ENCODE peak calls at places on chromosomes 11 and 22, in nine cellular contexts. One of them, this sample, is unnamed. For H3K27me3, the result is how much of the 10 kb centered on the place peaks cover.

GRCh38 chr11:119806064-119806915 is 77.3 kb upstream of the NECTIN1 start:
- DNase-seq in ovary: no peak
- DNase-seq in heart right ventricle: peak
- DNase-seq in spleen: peak
- DNase-seq in thoracic aorta: no peak
- DNase-seq in upper lobe of right lung: no peak
- DNase-seq in heart left ventricle: peak
- DNase-seq in HCT116: no peak
- DNase-seq in body of pancreas: no peak
- DNase-seq in this sample: no peak

GRCh38 chr11:125423247-125423849 is 72.7 kb downstream of the FEZ1 start:
- DNase-seq in ovary: no peak
- DNase-seq in heart right ventricle: no peak
- DNase-seq in spleen: peak
- DNase-seq in thoracic aorta: no peak
- DNase-seq in upper lobe of right lung: no peak
- DNase-seq in heart left ventricle: no peak
- DNase-seq in HCT116: peak
- DNase-seq in body of pancreas: no peak
- DNase-seq in this sample: no peak

GRCh38 chr11:132911186-132911585 is 621.1 kb downstream of the OPCML start:
- DNase-seq in ovary: no peak
- DNase-seq in heart right ventricle: no peak
- DNase-seq in spleen: no peak
- DNase-seq in thoracic aorta: no peak
- DNase-seq in upper lobe of right lung: no peak
- DNase-seq in heart left ventricle: no peak
- DNase-seq in HCT116: no peak
- DNase-seq in body of pancreas: no peak
- DNase-seq in this sample: no peak

GRCh38 chr11:75338516-75339218 is 12.8 kb downstream of the ARRB1 start:
- DNase-seq in ovary: peak
- DNase-seq in heart right ventricle: peak
- DNase-seq in spleen: no peak
- DNase-seq in thoracic aorta: no peak
- DNase-seq in upper lobe of right lung: no peak
- DNase-seq in heart left ventricle: no peak
- DNase-seq in HCT116: no peak
- DNase-seq in body of pancreas: no peak
- DNase-seq in this sample: no peak

GRCh38 chr22:24726848-24727217 is 47.7 kb downstream of the PIWIL3 start:
- DNase-seq in ovary: no peak
- DNase-seq in heart right ventricle: no peak
- DNase-seq in spleen: no peak
- DNase-seq in thoracic aorta: no peak
- DNase-seq in upper lobe of right lung: no peak
- DNase-seq in heart left ventricle: no peak
- DNase-seq in HCT116: no peak
- DNase-seq in body of pancreas: no peak
- DNase-seq in this sample: no peak

GRCh38 chr11:17418437-17418836 is 30.0 kb upstream of the KCNJ11 start:
- DNase-seq in ovary: no peak
- DNase-seq in heart right ventricle: no peak
- DNase-seq in spleen: no peak
- DNase-seq in thoracic aorta: no peak
- DNase-seq in upper lobe of right lung: no peak
- DNase-seq in heart left ventricle: no peak
- DNase-seq in HCT116: no peak
- DNase-seq in body of pancreas: no peak
- DNase-seq in this sample: no peak

GRCh38 chr11:10666976-10667892 is 26.3 kb downstream of the IRAG1 start:
- DNase-seq in ovary: no peak
- DNase-seq in heart right ventricle: no peak
- DNase-seq in spleen: no peak
- DNase-seq in thoracic aorta: no peak
- DNase-seq in upper lobe of right lung: no peak
- DNase-seq in heart left ventricle: no peak
- DNase-seq in HCT116: no peak
- DNase-seq in body of pancreas: no peak
- DNase-seq in this sample: no peak

GRCh38 chr22:38758276-38758945 is 2.6 kb upstream of the SUN2 start:
- DNase-seq in ovary: no peak
- DNase-seq in heart right ventricle: no peak
- DNase-seq in spleen: peak
- DNase-seq in thoracic aorta: no peak
- DNase-seq in upper lobe of right lung: no peak
- DNase-seq in heart left ventricle: no peak
- DNase-seq in HCT116: no peak
- DNase-seq in body of pancreas: no peak
- DNase-seq in this sample: peak

GRCh38 chr11:9210224-9210921 is 54.8 kb downstream of the DENND5A start:
- DNase-seq in ovary: no peak
- DNase-seq in heart right ventricle: no peak
- DNase-seq in spleen: no peak
- DNase-seq in thoracic aorta: no peak
- DNase-seq in upper lobe of right lung: no peak
- DNase-seq in heart left ventricle: no peak
- DNase-seq in HCT116: peak
- DNase-seq in body of pancreas: no peak
- DNase-seq in this sample: no peak

GRCh38 chr11:85281550-85281949 is 345.6 kb downstream of the DLG2 start:
- DNase-seq in ovary: no peak
- DNase-seq in heart right ventricle: no peak
- DNase-seq in spleen: no peak
- DNase-seq in thoracic aorta: no peak
- DNase-seq in upper lobe of right lung: no peak
- DNase-seq in heart left ventricle: no peak
- DNase-seq in HCT116: no peak
- DNase-seq in body of pancreas: no peak
- DNase-seq in this sample: no peak

GRCh38 chr22:35465109-35465701 is 65.3 kb downstream of the MCM5 start:
- DNase-seq in ovary: no peak
- DNase-seq in heart right ventricle: no peak
- DNase-seq in spleen: no peak
- DNase-seq in thoracic aorta: no peak
- DNase-seq in upper lobe of right lung: no peak
- DNase-seq in heart left ventricle: no peak
- DNase-seq in HCT116: no peak
- DNase-seq in body of pancreas: peak
- DNase-seq in this sample: peak

GRCh38 chr11:14672635-14673034 is 29.0 kb downstream of the PDE3B start:
- DNase-seq in ovary: no peak
- DNase-seq in heart right ventricle: no peak
- DNase-seq in spleen: no peak
- DNase-seq in thoracic aorta: no peak
- DNase-seq in upper lobe of right lung: no peak
- DNase-seq in heart left ventricle: no peak
- DNase-seq in HCT116: no peak
- DNase-seq in body of pancreas: no peak
- DNase-seq in this sample: no peak

GRCh38 chr11:46112961-46113617 is 8.2 kb downstream of the PHF21A start:
- DNase-seq in ovary: no peak
- DNase-seq in heart right ventricle: peak
- DNase-seq in spleen: no peak
- DNase-seq in thoracic aorta: no peak
- DNase-seq in upper lobe of right lung: no peak
- DNase-seq in heart left ventricle: no peak
- DNase-seq in HCT116: peak
- DNase-seq in body of pancreas: peak
- DNase-seq in this sample: no peak

GRCh38 chr11:82174610-82175009 is 559.1 kb downstream of the FAM181B start:
- DNase-seq in ovary: no peak
- DNase-seq in heart right ventricle: no peak
- DNase-seq in spleen: no peak
- DNase-seq in thoracic aorta: no peak
- DNase-seq in upper lobe of right lung: no peak
- DNase-seq in heart left ventricle: no peak
- DNase-seq in HCT116: no peak
- DNase-seq in body of pancreas: no peak
- DNase-seq in this sample: no peak

DNA sequence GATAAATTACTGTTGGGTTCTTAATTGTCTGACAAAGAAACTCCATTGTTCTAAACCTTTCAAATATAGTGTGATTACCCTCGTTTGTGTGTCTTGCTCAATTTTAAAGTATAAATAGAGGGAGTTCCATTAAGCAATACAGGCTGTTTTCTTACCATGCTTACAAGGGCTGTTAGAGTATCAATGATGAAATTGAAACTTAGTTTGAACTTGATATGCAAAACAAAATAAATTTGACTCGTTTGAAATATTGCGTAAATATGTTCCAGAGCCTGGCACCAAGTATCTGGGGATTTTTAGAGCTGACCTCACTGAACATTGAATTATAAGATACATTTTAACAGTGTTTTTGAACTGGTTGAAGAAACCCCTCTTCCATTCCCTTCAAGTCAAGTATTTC is 31.7 kb downstream of the TEAD1 start:
- DNase-seq in ovary: no peak
- DNase-seq in heart right ventricle: no peak
- DNase-seq in spleen: no peak
- DNase-seq in thoracic aorta: no peak
- DNase-seq in upper lobe of right lung: no peak
- DNase-seq in heart left ventricle: no peak
- DNase-seq in HCT116: no peak
- DNase-seq in body of pancreas: no peak
- DNase-seq in this sample: no peak
- H3K27ac ChIP-seq in ovary: no peak
- H3K27ac ChIP-seq in heart right ventricle: no peak
- H3K27ac ChIP-seq in spleen: no peak
- H3K27ac ChIP-seq in thoracic aorta: no peak
- H3K27ac ChIP-seq in upper lobe of right lung: no peak
- H3K27ac ChIP-seq in heart left ventricle: no peak
- H3K27ac ChIP-seq in HCT116: no peak
- H3K27ac ChIP-seq in body of pancreas: peak
- H3K27ac ChIP-seq in this sample: peak

DNA sequence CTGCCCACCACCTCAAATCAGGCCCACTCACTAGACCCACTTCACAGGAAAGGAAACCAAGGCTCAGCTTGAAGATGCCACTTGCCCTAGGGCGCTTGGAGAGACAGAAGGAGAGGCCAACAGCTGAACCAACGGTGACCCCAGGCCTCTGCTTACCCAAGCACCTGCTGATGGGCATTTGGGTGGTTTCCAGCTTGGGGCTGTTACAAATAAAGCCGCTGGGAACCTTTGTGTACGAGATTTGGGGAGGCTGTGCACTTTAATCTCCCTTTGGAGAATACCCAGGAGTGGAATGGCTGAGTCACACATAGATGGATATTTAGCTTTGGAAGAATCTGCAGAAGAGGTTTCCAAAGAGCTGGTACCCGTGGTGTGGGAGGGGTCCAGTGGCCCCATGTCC is 50.9 kb upstream of the LINC01488 start:
- DNase-seq in ovary: no peak
- DNase-seq in heart right ventricle: no peak
- DNase-seq in spleen: no peak
- DNase-seq in thoracic aorta: no peak
- DNase-seq in upper lobe of right lung: no peak
- DNase-seq in heart left ventricle: no peak
- DNase-seq in HCT116: no peak
- DNase-seq in body of pancreas: no peak
- DNase-seq in this sample: no peak
- TF ChIP-seq CTCF in ovary: no peak
- TF ChIP-seq CTCF in heart right ventricle: no peak
- TF ChIP-seq CTCF in spleen: no peak
- TF ChIP-seq CTCF in thoracic aorta: no peak
- TF ChIP-seq CTCF in upper lobe of right lung: no peak
- TF ChIP-seq CTCF in heart left ventricle: no peak
- TF ChIP-seq CTCF in HCT116: no peak
- TF ChIP-seq CTCF in body of pancreas: no peak
- TF ChIP-seq CTCF in this sample: no peak

DNA sequence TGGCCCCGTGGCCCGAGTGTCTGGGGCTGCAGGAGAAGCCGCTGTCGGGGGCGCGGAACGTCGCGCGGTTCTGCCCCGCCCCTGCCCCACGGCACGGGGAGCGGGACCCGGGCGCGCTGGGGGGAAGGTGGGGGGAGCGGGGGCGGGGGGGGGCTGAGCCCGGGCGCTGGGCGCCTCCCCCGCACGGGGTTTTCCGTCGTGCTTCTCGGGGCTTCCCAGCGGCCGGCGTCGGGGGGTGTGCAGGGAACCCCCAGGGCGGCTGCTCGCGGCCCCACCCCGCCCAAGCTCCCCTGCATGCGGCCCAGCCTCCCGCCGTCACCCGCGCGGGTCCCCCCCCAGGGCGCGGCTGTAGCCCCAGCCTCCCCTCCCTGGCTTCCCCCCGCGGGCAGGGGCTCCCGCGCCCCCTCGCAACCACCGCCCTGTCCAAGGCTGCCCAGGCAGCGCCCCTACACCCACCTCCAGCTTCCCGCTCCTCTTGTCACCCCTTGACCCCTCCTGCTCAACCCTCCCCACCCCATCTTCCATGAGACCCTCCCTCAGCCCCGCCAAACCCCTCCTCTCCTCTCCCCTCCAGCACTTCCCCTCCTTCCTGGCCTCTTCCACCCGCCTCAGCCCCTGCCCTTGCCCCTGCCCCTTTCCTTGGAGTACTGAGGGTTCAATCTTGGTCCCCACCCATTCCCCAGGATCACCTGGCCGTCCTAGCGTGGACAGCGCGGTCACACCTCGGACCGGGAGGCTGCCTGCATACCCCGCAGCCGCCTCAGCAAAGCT is 1.7 kb downstream of the IL17REL start:
- DNase-seq in ovary: no peak
- DNase-seq in heart right ventricle: no peak
- DNase-seq in spleen: no peak
- DNase-seq in thoracic aorta: no peak
- DNase-seq in upper lobe of right lung: peak
- DNase-seq in heart left ventricle: no peak
- DNase-seq in HCT116: no peak
- DNase-seq in body of pancreas: no peak
- DNase-seq in this sample: no peak
- H3K27me3 ChIP-seq in ovary: under half
- H3K27me3 ChIP-seq in heart right ventricle: half or more
- H3K27me3 ChIP-seq in spleen: under half
- H3K27me3 ChIP-seq in thoracic aorta: under half
- H3K27me3 ChIP-seq in upper lobe of right lung: half or more
- H3K27me3 ChIP-seq in heart left ventricle: half or more
- H3K27me3 ChIP-seq in HCT116: under half
- H3K27me3 ChIP-seq in body of pancreas: under half
- H3K27me3 ChIP-seq in this sample: under half

GRCh38 chr11:65442952-65443351 is 20.4 kb downstream of the NEAT1 start:
- DNase-seq in ovary: no peak
- DNase-seq in heart right ventricle: no peak
- DNase-seq in spleen: no peak
- DNase-seq in thoracic aorta: no peak
- DNase-seq in upper lobe of right lung: no peak
- DNase-seq in heart left ventricle: no peak
- DNase-seq in HCT116: no peak
- DNase-seq in body of pancreas: peak
- DNase-seq in this sample: no peak
- H3K27ac ChIP-seq in ovary: no peak
- H3K27ac ChIP-seq in heart right ventricle: peak
- H3K27ac ChIP-seq in spleen: peak
- H3K27ac ChIP-seq in thoracic aorta: peak
- H3K27ac ChIP-seq in upper lobe of right lung: no peak
- H3K27ac ChIP-seq in heart left ventricle: peak
- H3K27ac ChIP-seq in HCT116: no peak
- H3K27ac ChIP-seq in body of pancreas: peak
- H3K27ac ChIP-seq in this sample: peak

DNA sequence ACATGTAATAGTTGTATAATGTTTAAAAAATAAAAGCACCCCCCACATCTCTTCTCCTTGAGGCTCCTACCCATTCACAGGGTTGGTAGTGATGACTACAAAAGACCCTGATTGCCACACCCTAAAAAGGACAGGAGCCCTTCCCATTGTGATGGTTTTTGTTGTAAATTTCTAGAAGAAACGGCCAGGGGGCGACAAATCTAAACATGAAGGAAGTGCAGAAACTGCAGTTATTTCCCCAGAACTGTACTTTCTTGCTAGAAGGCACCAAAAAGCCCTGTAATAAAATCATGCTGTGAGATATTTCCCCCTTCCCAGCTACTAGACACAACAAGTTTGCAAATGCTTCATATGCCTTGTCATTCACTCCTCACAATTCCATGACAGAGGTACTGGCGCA is 10.8 kb downstream of the PRR5L start:
- DNase-seq in ovary: no peak
- DNase-seq in heart right ventricle: no peak
- DNase-seq in spleen: no peak
- DNase-seq in thoracic aorta: no peak
- DNase-seq in upper lobe of right lung: no peak
- DNase-seq in heart left ventricle: no peak
- DNase-seq in HCT116: peak
- DNase-seq in body of pancreas: no peak
- DNase-seq in this sample: no peak
- TF ChIP-seq CTCF in ovary: no peak
- TF ChIP-seq CTCF in heart right ventricle: peak
- TF ChIP-seq CTCF in spleen: peak
- TF ChIP-seq CTCF in thoracic aorta: no peak
- TF ChIP-seq CTCF in upper lobe of right lung: peak
- TF ChIP-seq CTCF in heart left ventricle: no peak
- TF ChIP-seq CTCF in HCT116: peak
- TF ChIP-seq CTCF in body of pancreas: no peak
- TF ChIP-seq CTCF in this sample: no peak